ENCODE peak calls at places on chromosomes 13 and 19, in nine cellular contexts. O, J, I, C, X, B, M, H and E are unnamed samples.

GRCh38 chr13:51862965-51863364 is 1.2 kb downstream of the CCDC70 start:
- DNase-seq in M (no peak), C (no peak), X (no peak), I (no peak), H (no peak), J (no peak), B (no peak), O (no peak), E (no peak)

GRCh38 chr19:17950310-17951150 is 16.4 kb upstream of the KCNN1 start:
- DNase-seq in M (no peak), X (peak; percentile 67), J (peak; percentile 16), H (no peak), I (no peak), O (peak; percentile 8), C (no peak), B (no peak), E (no peak)

GRCh38 chr19:8304841-8305621 is 3.1 kb downstream of the CD320 start:
- DNase-seq in H (peak; percentile 19), O (no peak), J (no peak), I (no peak), B (no peak), X (peak; percentile 86), C (no peak), M (peak; percentile 28), E (peak; percentile 87)

GRCh38 chr19:18696023-18696422 is 12.5 kb downstream of the CRTC1 start:
- DNase-seq in I (no peak), M (no peak), O (no peak), J (no peak), B (no peak), X (no peak), C (no peak), H (no peak), E (no peak)

GRCh38 chr13:100542546-100543156 is 45.9 kb downstream of the GGACT start:
- DNase-seq in H (no peak), C (no peak), O (peak; percentile 52), X (no peak), J (no peak), M (no peak), B (no peak), I (peak; percentile 79), E (no peak)

GRCh38 chr19:15107056-15108010 is at the start of gene SYDE1:
- DNase-seq in C (no peak), O (peak; percentile 26), B (no peak), J (peak; percentile 56), H (peak; percentile 59), I (no peak), M (no peak), X (peak; percentile 89), E (no peak)

GRCh38 chr13:99347911-99348451 is 40.8 kb upstream of the GPR183 start:
- DNase-seq in C (no peak), I (peak; percentile 66), M (no peak), B (no peak), X (no peak), J (no peak), O (no peak), H (no peak), E (no peak)

GRCh38 chr13:75415720-75416119 is 66.2 kb downstream of the TBC1D4 start:
- DNase-seq in H (no peak), O (peak; percentile 47), I (no peak), J (no peak), C (no peak), M (no peak), B (peak; percentile 26), X (no peak), E (no peak)

GRCh38 chr19:36775768-36776167 is 3.2 kb upstream of the ZNF850 start:
- DNase-seq in M (no peak), H (peak; percentile 20), C (no peak), J (peak; percentile 33), X (no peak), O (peak; percentile 29), B (no peak), I (no peak), E (no peak)

GRCh38 chr19:52229524-52229923 is 39.7 kb downstream of the PPP2R1A start:
- DNase-seq in C (no peak), I (no peak), X (no peak), B (no peak), H (no peak), J (no peak), O (no peak), M (no peak), E (no peak)

DNA sequence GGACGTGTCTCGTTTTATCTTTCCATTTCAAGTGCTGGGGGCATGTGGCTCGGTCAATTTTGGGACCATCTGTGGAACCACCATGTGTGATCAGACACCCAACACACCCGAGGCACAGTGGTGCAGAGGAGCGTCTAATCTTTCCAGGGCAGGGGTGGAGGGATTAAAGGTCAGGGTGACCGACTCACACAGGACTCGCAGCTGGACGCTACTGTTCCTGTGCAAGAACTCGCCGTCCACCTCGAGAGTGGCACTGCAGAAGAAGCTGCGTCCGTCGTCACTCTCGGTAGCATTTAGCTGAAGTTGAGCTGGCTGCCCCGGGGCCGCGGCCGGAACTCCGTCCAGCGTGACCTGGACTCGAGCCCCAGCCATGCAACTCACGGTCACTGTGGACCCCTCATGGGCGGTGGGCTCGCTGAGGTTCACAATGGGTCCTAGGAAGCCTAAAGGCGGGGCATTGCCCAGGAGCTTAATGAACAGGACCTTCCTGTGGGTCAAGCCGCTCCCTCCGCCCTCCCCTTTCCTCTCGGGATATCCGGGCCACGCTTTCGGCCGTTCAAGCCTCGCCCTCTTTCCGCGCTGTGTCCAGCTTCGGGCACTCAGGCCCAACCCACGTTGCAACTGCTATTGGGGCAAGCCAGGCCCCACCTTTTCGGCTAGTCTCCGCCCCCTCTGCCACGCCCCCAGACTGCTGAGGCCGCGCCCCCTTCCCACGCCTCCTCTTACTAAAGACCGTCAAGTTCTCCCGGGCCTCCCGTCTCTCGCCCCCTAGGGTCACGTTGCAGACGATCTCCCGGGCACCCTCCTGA is 1.2 kb upstream of the RAVER1 start:
- DNase-seq in I (peak; percentile 37), X (peak; percentile 93), B (peak; percentile 89), M (peak; percentile 93), J (peak; percentile 94), O (peak; percentile 98), H (peak; percentile 97), C (no peak), E (no peak)
- TF ChIP-seq CTCF in I (no peak), X (peak; percentile 24), B (peak; percentile 33), M (no peak), J (no peak), O (peak; percentile 10), H (no peak), C (no peak), E (peak; percentile 19)

DNA sequence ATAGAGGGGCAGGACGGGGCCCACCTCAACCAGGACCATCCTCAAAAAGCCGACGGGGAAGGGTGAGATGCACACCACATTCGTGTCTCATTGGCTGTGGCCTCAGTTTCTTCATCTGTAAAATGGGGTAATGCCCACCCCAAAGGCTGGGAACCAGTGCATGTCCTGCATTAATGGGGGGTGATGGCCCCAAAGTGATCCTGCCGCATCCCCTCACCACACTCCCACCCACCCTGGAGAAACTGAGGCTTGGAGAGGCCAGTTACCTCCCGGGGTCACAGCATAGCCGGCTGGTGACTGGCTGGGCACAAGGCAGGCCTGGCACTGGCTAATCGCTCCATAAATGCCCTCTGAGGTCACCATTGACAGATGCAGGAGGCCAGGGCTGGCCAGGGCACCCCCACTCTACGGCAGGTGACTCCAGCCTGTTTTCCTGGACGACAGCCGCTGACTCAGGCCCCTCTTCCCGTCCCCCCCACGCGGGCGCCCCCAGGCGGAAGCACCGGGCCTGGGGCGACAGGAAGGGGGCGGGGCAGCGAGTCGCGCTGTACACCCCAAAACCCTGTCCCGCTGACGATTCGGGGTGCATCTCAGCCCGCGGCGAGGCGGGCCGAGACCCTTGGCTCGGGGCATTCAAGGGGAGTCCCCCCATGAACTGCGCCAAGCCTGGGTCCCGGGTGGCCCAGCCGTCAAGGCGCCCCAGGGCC is 483 bp upstream of the MIDN start:
- DNase-seq in O (peak; percentile 90), I (peak; percentile 67), X (peak; percentile 69), H (peak; percentile 82), B (no peak), J (peak; percentile 77), C (peak; percentile 51), M (peak; percentile 79), E (no peak)
- TF ChIP-seq CTCF in O (peak; percentile 42), I (peak; percentile 43), X (peak; percentile 41), H (peak; percentile 30), B (peak; percentile 45), J (peak; percentile 28), C (no peak), M (no peak), E (no peak)

DNA sequence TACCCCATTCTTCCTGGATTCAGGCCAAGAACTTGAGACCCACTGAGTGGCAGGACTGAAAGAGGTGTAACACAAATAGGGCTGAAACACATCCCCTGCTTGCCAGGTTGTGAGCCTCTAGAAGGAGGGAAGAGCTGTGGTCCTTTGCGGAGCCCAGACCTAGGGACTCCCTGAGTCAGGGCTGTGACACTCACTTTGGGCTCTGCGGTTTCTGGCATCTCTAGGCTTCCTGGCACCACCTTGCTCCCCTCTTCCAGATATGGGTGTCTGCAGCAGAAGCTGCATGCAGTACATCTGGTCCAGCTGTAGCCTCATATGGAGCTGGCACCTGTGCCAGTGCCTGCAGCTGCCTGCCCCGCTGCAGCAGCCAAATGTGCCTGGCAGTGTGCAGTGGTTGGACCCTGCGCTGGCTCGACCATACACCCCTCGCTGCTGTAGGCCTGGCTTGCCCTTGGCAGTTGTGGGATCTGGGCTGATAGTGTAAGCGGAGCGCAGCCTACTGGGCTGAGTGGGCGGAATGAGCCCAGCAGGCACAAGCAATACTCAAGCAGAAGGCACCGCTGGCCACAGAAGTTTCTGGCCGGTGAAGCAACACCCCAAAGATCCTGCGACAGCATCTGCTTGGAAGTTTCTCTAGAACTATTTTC is 290.4 kb downstream of the SLITRK6 start:
- DNase-seq in I (no peak), H (no peak), J (no peak), C (no peak), X (no peak), B (no peak), M (no peak), O (no peak), E (no peak)
- TF ChIP-seq CTCF in I (no peak), H (no peak), J (no peak), C (no peak), X (no peak), B (no peak), M (no peak), O (no peak), E (peak; percentile 40)

DNA sequence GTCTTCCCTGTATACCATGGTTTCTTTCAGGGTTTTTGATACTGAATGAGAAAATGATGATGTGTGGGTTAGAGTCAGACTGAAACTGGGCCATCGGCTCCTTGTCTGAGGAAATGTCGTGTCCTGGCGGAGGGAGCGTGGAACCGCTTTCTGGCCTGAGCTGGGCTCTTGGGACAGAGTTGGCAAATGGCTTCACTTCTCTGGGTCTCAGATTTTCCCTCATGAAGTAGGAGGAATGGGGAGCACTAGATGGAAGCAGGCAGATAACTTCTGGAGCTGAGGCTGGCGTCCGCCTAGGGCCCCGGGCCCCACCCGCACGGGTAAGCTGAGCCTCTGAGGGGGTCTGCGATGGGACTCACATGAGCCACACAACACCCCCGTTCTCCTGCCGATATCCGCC is 133.3 kb upstream of the WASF3 start:
- DNase-seq in O (no peak), C (no peak), B (no peak), J (peak; percentile 32), M (no peak), H (no peak), X (no peak), I (no peak), E (no peak)
- TF ChIP-seq CTCF in O (no peak), C (no peak), B (no peak), J (no peak), M (no peak), H (no peak), X (no peak), I (no peak), E (no peak)